ENCODE peak calls at places on chromosomes 12 and 14, in five cellular contexts. G is HS-27A, V is T-helper 22 cell, R is kidney tubule cell, F is caudate nucleus. E is an unnamed sample.

GRCh38 chr14:96359959-96360358 is 3.2 kb downstream of the ATG2B start:
- DNase-seq in F (no peak), G (no peak), R (no peak), V (no peak), E (no peak)

GRCh38 chr12:124949779-124950728 is 35.6 kb upstream of the UBC start:
- DNase-seq in R (no peak), G (no peak), F (no peak), V (no peak), E (no peak)

GRCh38 chr12:112904571-112904970 is 2.2 kb upstream of the OAS1 start:
- DNase-seq in V (no peak), F (no peak), G (peak; percentile 9), R (no peak), E (no peak)

GRCh38 chr12:3173008-3173553 is 95.9 kb downstream of the TSPAN9 start:
- DNase-seq in F (no peak), V (no peak), G (no peak), R (no peak), E (no peak)

GRCh38 chr14:64081174-64081746 is 212.9 kb downstream of the ESR2 start:
- DNase-seq in F (no peak), G (no peak), V (no peak), R (peak; percentile 53), E (no peak)

GRCh38 chr14:33488547-33488946 is 462.3 kb downstream of the EGLN3 start:
- DNase-seq in V (no peak), R (no peak), F (no peak), G (no peak), E (no peak)

GRCh38 chr12:49225551-49226166 is 36.8 kb upstream of the TUBA1A start:
- DNase-seq in F (no peak), G (no peak), V (no peak), R (peak; percentile 45), E (no peak)

GRCh38 chr14:101173698-101174521 is 270.4 kb upstream of the RTL1 start:
- DNase-seq in G (no peak), R (no peak), F (no peak), V (no peak), E (no peak)

GRCh38 chr14:99296517-99296916 is 24.5 kb upstream of the BCL11B start:
- DNase-seq in F (no peak), G (no peak), V (no peak), R (no peak), E (no peak)

GRCh38 chr14:101584049-101584859 is 23.0 kb downstream of the DIO3 start:
- DNase-seq in F (no peak), V (no peak), G (no peak), R (no peak), E (no peak)

GRCh38 chr12:91272456-91273063 is 89.9 kb upstream of the DCN start:
- DNase-seq in G (no peak), R (no peak), F (no peak), V (no peak), E (no peak)

GRCh38 chr14:90514015-90514398 is 117.2 kb downstream of the CALM1 start:
- DNase-seq in F (no peak), V (no peak), R (no peak), G (no peak), E (no peak)

GRCh38 chr14:55352201-55352600 is 59.4 kb downstream of the ATG14 start:
- DNase-seq in V (no peak), G (no peak), F (no peak), R (no peak), E (no peak)

GRCh38 chr12:12999276-12999958 is 648 bp downstream of the HEBP1 start:
- DNase-seq in R (peak; percentile 43), F (no peak), V (no peak), G (no peak), E (no peak)

GRCh38 chr14:59254146-59254910 is 65.9 kb downstream of the DAAM1 start:
- DNase-seq in F (no peak), G (peak; percentile 71), R (peak; percentile 74), V (no peak), E (no peak)

GRCh38 chr14:102403028-102403427 is 40.3 kb downstream of the TECPR2 start:
- DNase-seq in V (no peak), F (no peak), G (no peak), R (no peak), E (no peak)

GRCh38 chr14:94058128-94058673 is 22.8 kb downstream of the DDX24 start:
- DNase-seq in V (no peak), F (no peak), R (no peak), G (no peak), E (no peak)

GRCh38 chr14:73728106-73729014 is 14.2 kb upstream of the PNMA1 start:
- DNase-seq in R (peak; percentile 86), F (peak; percentile 62), G (no peak), V (peak; percentile 60), E (peak; percentile 87)

GRCh38 chr14:22748691-22749090 is 17.8 kb upstream of the OXA1L start:
- DNase-seq in F (no peak), G (no peak), V (no peak), R (no peak), E (peak; percentile 11)

GRCh38 chr14:38208825-38209562 is 1.3 kb downstream of the SSTR1 start:
- DNase-seq in R (peak; percentile 64), G (no peak), V (no peak), F (no peak), E (no peak)

GRCh38 chr14:36485773-36486172 is 34.3 kb downstream of the NKX2-1 start:
- DNase-seq in V (no peak), R (no peak), F (no peak), G (no peak), E (no peak)

GRCh38 chr12:128268348-128268725 is 1.4 kb downstream of the TMEM132C start:
- DNase-seq in V (no peak), R (no peak), G (no peak), F (no peak), E (no peak)

GRCh38 chr12:19546611-19547162 is 107.4 kb downstream of the AEBP2 start:
- DNase-seq in G (no peak), F (no peak), V (no peak), R (no peak), E (no peak)

GRCh38 chr12:5556033-5556614 is 124.2 kb downstream of the NTF3 start:
- DNase-seq in V (no peak), F (no peak), G (no peak), R (no peak), E (no peak)

GRCh38 chr14:22276913-22277816 is 311.9 kb downstream of the DAD1 start:
- DNase-seq in R (no peak), F (no peak), G (no peak), V (no peak), E (no peak)

GRCh38 chr12:39294712-39295111 is 148.2 kb downstream of the KIF21A start:
- DNase-seq in G (no peak), R (no peak), V (no peak), F (no peak), E (no peak)

GRCh38 chr12:63826002-63826585 is 18.4 kb upstream of the SRGAP1 start:
- DNase-seq in V (no peak), R (peak; percentile 65), G (no peak), F (no peak), E (no peak)